ENCODE peak calls at places on chromosomes 2 and 18, in nine cellular contexts. K is GM13977; I is CD8-positive, alpha-beta T cell; L is HL-60; B is activated naive CD4-positive, alpha-beta T cell treated with Interleukin-2 at 50 U/mL for 16 hours; F is vagina; N is effector CD8-positive, alpha-beta T cell; V is astrocyte; M is stimulated activated CD8-positive, alpha-beta memory T cell treated with anti-CD3 and anti-CD28 coated beads, Interleukin-2, amount 100 ng/mL, for 48 hours. X is an unnamed sample.

GRCh38 chr2:209499071-209499470 is 75.2 kb downstream of the MAP2 start:
- DNase-seq in B (no peak), M (no peak), K (no peak), F (no peak), V (peak; percentile 30), L (no peak), N (no peak), I (no peak), X (peak; percentile 49)

GRCh38 chr18:5868218-5868904 is 27.0 kb downstream of the TMEM200C start:
- DNase-seq in V (peak; percentile 69), M (peak; percentile 13), N (no peak), F (no peak), K (peak; percentile 43), I (no peak), B (no peak), L (peak; percentile 76), X (peak; percentile 79)

GRCh38 chr2:228615501-228615900 is 434.0 kb upstream of the SPHKAP start:
- DNase-seq in V (no peak), F (no peak), K (no peak), B (no peak), N (no peak), M (no peak), I (no peak), L (no peak), X (no peak)

GRCh38 chr2:207939342-207940108 is 85.8 kb downstream of the PLEKHM3 start:
- DNase-seq in I (no peak), B (no peak), K (no peak), M (no peak), F (no peak), V (no peak), N (no peak), L (no peak), X (no peak)

GRCh38 chr2:201907128-201907886 is 101.0 kb downstream of the CDK15 start:
- DNase-seq in K (no peak), B (no peak), F (no peak), V (peak; percentile 47), L (no peak), I (no peak), N (no peak), M (no peak), X (no peak)

GRCh38 chr18:68837665-68838390 is 39.9 kb downstream of the CCDC102B start:
- DNase-seq in B (no peak), M (no peak), N (no peak), I (no peak), V (peak; percentile 29), L (no peak), K (no peak), F (no peak), X (peak; percentile 10)

GRCh38 chr2:68483011-68483410 is 15.6 kb downstream of the APLF start:
- DNase-seq in N (no peak), V (no peak), K (no peak), F (no peak), I (no peak), B (no peak), L (no peak), M (no peak), X (no peak)

GRCh38 chr2:109058215-109058614 is 69.2 kb upstream of the EDAR start:
- DNase-seq in K (no peak), L (no peak), B (no peak), V (no peak), I (no peak), M (no peak), N (no peak), F (no peak), X (no peak)

GRCh38 chr2:237860273-237860935 is 981 bp downstream of the RAMP1 start:
- DNase-seq in B (no peak), N (no peak), I (no peak), M (no peak), V (no peak), F (no peak), K (peak; percentile 20), L (peak; percentile 9), X (no peak)

GRCh38 chr18:68299906-68300305 is 415.0 kb downstream of the TMX3 start:
- DNase-seq in V (no peak), B (no peak), F (no peak), M (no peak), I (no peak), K (no peak), L (no peak), N (no peak), X (no peak)

GRCh38 chr2:157327621-157328102 is 2.0 kb upstream of the ERMN start:
- DNase-seq in V (peak; percentile 32), F (no peak), I (peak; percentile 87), K (peak; percentile 73), L (peak; percentile 56), M (peak; percentile 86), B (peak; percentile 87), N (peak; percentile 79), X (peak; percentile 53)

GRCh38 chr2:55490554-55490953 is 29.0 kb upstream of the CFAP36 start:
- DNase-seq in B (no peak), M (no peak), I (no peak), V (peak; percentile 65), L (peak; percentile 18), F (no peak), N (no peak), K (no peak), X (peak; percentile 43)

GRCh38 chr2:19700861-19701585 is 200.8 kb downstream of the TTC32 start:
- DNase-seq in B (no peak), L (no peak), M (no peak), N (no peak), K (no peak), I (no peak), V (no peak), F (no peak), X (no peak)

GRCh38 chr2:220226541-220226940 is 599.1 kb downstream of the SLC4A3 start:
- DNase-seq in F (no peak), L (no peak), B (no peak), N (no peak), V (no peak), K (no peak), I (no peak), M (no peak), X (peak; percentile 65)

GRCh38 chr2:239934571-239935171 is 90.5 kb downstream of the NDUFA10 start:
- DNase-seq in V (no peak), I (peak; percentile 37), L (peak; percentile 59), N (peak; percentile 28), M (peak; percentile 49), F (no peak), K (peak; percentile 77), B (peak; percentile 61), X (peak; percentile 20)

GRCh38 chr2:177622516-177622915 is 229.9 kb downstream of the AGPS start:
- DNase-seq in V (no peak), M (no peak), K (peak; percentile 21), L (no peak), F (no peak), B (no peak), I (no peak), N (no peak), X (no peak)

GRCh38 chr2:116023026-116023425 is 1580.6 kb downstream of the DPP10 start:
- DNase-seq in I (no peak), F (no peak), V (no peak), M (no peak), N (no peak), B (no peak), K (no peak), L (no peak), X (no peak)

GRCh38 chr2:106187426-106187825 is 6.7 kb downstream of the UXS1 start:
- DNase-seq in M (no peak), N (no peak), K (no peak), B (no peak), F (no peak), I (no peak), V (no peak), L (no peak), X (no peak)

GRCh38 chr18:47246027-47246971 is 5.2 kb downstream of the SKOR2 start:
- DNase-seq in K (no peak), B (no peak), V (no peak), N (no peak), F (no peak), L (no peak), I (no peak), M (no peak), X (no peak)

GRCh38 chr2:204452464-204453023 is 92.7 kb upstream of the PARD3B start:
- DNase-seq in B (no peak), I (no peak), V (peak; percentile 99), K (no peak), F (no peak), L (no peak), N (no peak), M (no peak), X (peak; percentile 94)

GRCh38 chr2:241797441-241798080 is 11.4 kb upstream of the NEU4 start:
- DNase-seq in I (no peak), F (peak; percentile 89), V (no peak), K (peak; percentile 17), L (no peak), N (no peak), B (no peak), M (no peak), X (no peak)

GRCh38 chr2:102484310-102485061 is 11.5 kb downstream of the SLC9A4 start:
- DNase-seq in M (no peak), F (no peak), L (peak; percentile 14), N (no peak), V (no peak), I (no peak), K (no peak), B (no peak), X (no peak)

GRCh38 chr2:187009483-187010239 is 160.7 kb upstream of the ZSWIM2 start:
- DNase-seq in K (no peak), I (no peak), F (no peak), M (no peak), V (no peak), L (no peak), N (no peak), B (no peak), X (no peak)

GRCh38 chr18:45755936-45756335 is 32.0 kb downstream of the SLC14A1 start:
- DNase-seq in M (no peak), K (no peak), N (no peak), V (peak; percentile 87), L (no peak), B (no peak), I (no peak), F (no peak), X (no peak)

GRCh38 chr2:139744273-139744672 is 964.1 kb upstream of the NXPH2 start:
- DNase-seq in N (no peak), B (no peak), L (no peak), K (no peak), F (no peak), V (no peak), I (no peak), M (no peak), X (no peak)

GRCh38 chr2:231464576-231465540 is 574 bp upstream of the NCL start:
- DNase-seq in M (peak; percentile 99), K (peak; percentile 99), L (peak; percentile 96), F (no peak), V (no peak), B (peak; percentile 98), I (peak; percentile 99), N (peak; percentile 96), X (no peak)

GRCh38 chr18:40152859-40153258 is 1802.2 kb upstream of the PIK3C3 start:
- DNase-seq in F (no peak), M (no peak), B (no peak), V (peak; percentile 10), N (no peak), L (no peak), I (no peak), K (no peak), X (peak; percentile 11)

GRCh38 chr2:240455719-240456606 is 20.5 kb downstream of the GPC1 start:
- DNase-seq in I (no peak), N (no peak), M (no peak), K (no peak), L (no peak), F (no peak), V (no peak), B (no peak), X (no peak)

GRCh38 chr18:79062806-79063205 is 6.4 kb upstream of the ATP9B start:
- DNase-seq in K (no peak), L (no peak), I (no peak), V (no peak), F (no peak), B (no peak), M (no peak), N (no peak), X (no peak)

GRCh38 chr2:65800998-65801397 is 368.6 kb upstream of the SPRED2 start:
- DNase-seq in B (no peak), I (no peak), V (no peak), N (no peak), L (no peak), M (no peak), K (no peak), F (no peak), X (peak; percentile 3)

GRCh38 chr2:108363048-108363899 is 14.5 kb upstream of the SULT1C4 start:
- DNase-seq in L (peak; percentile 58), F (no peak), K (no peak), M (no peak), V (no peak), B (no peak), N (no peak), I (no peak), X (no peak)